ENCODE peak calls at places on chromosome 13, in seven cellular contexts. V is uterus; K is dorsolateral prefrontal cortex; T is DND-41; W is CD8-positive, alpha-beta memory T cell; F is mucosa of descending colon; P is cardiac muscle cell. Y is an unnamed sample.

GRCh38 chr13:94343243-94343585 is 136.3 kb downstream of the DCT start:
- DNase-seq in K (no peak), P (no peak), F (no peak), T (no peak), W (no peak), V (no peak), Y (no peak)

GRCh38 chr13:34913040-34913439 is 29.0 kb upstream of the NBEA start:
- DNase-seq in F (no peak), V (no peak), P (peak; percentile 27), K (no peak), W (no peak), T (peak; percentile 10), Y (peak; percentile 31)

GRCh38 chr13:104740616-104741222 is 1674.5 kb upstream of the SLC10A2 start:
- DNase-seq in K (no peak), F (no peak), T (no peak), W (no peak), V (peak; percentile 27), P (no peak), Y (no peak)

GRCh38 chr13:46143239-46143701 is 38.4 kb upstream of the CPB2 start:
- DNase-seq in F (no peak), T (no peak), P (no peak), W (no peak), K (no peak), V (no peak), Y (no peak)

GRCh38 chr13:84946144-84946543 is 853.1 kb downstream of the SLITRK6 start:
- DNase-seq in P (no peak), W (no peak), T (no peak), F (no peak), V (no peak), K (no peak), Y (no peak)

GRCh38 chr13:45861352-45861751 is 9.8 kb upstream of the SIAH3 start:
- DNase-seq in P (no peak), V (no peak), T (no peak), K (no peak), F (no peak), W (no peak), Y (no peak)

GRCh38 chr13:62643799-62644484 is 1228.3 kb upstream of the PCDH20 start:
- DNase-seq in K (no peak), W (no peak), V (no peak), T (no peak), P (no peak), F (no peak), Y (no peak)

GRCh38 chr13:62687727-62688126 is 1272.1 kb upstream of the PCDH20 start:
- DNase-seq in W (no peak), V (no peak), F (no peak), P (no peak), K (no peak), T (no peak), Y (no peak)

GRCh38 chr13:24644051-24644450 is 36.2 kb upstream of the ATP12A start:
- DNase-seq in P (peak; percentile 83), W (no peak), V (no peak), T (no peak), K (no peak), F (no peak), Y (no peak)

GRCh38 chr13:49936943-49937273 is 768 bp upstream of the SPRYD7 start:
- DNase-seq in K (no peak), P (peak; percentile 11), T (no peak), V (no peak), W (no peak), F (peak; percentile 70), Y (no peak)

GRCh38 chr13:70967564-70967963 is 859.3 kb upstream of the KLHL1 start:
- DNase-seq in K (no peak), W (no peak), P (no peak), T (no peak), F (no peak), V (no peak), Y (no peak)

GRCh38 chr13:96200810-96201209 is 110.9 kb downstream of the HS6ST3 start:
- DNase-seq in K (no peak), W (no peak), F (no peak), V (no peak), P (no peak), T (no peak), Y (no peak)

GRCh38 chr13:43019811-43020210 is 3.6 kb upstream of the DNAJC15 start:
- DNase-seq in K (no peak), W (no peak), F (no peak), P (no peak), V (no peak), T (no peak), Y (no peak)

GRCh38 chr13:27440408-27440807 is 10.0 kb downstream of the MTIF3 start:
- DNase-seq in T (no peak), F (no peak), P (no peak), W (no peak), K (no peak), V (no peak), Y (no peak)

GRCh38 chr13:27442797-27443196 is 7.6 kb downstream of the MTIF3 start:
- DNase-seq in P (no peak), T (no peak), K (no peak), V (no peak), F (no peak), W (no peak), Y (no peak)

GRCh38 chr13:27446986-27447583 is 3.3 kb downstream of the MTIF3 start:
- DNase-seq in T (peak; percentile 79), F (no peak), K (no peak), W (peak; percentile 38), P (no peak), V (no peak), Y (no peak)

GRCh38 chr13:27437126-27437525 is 12.7 kb downstream of the GTF3A start:
- DNase-seq in V (no peak), P (no peak), K (no peak), T (no peak), F (no peak), W (no peak), Y (no peak)

GRCh38 chr13:27442071-27442647 is 8.2 kb downstream of the MTIF3 start:
- DNase-seq in V (no peak), K (no peak), P (no peak), W (peak; percentile 49), F (peak; percentile 71), T (peak; percentile 83), Y (no peak)
- H3K4me3 ChIP-seq in V (no peak overlapping the region), K (no peak overlapping the region), P (no peak overlapping the region), W (peak overlapping the region; percentile 3), F (no peak overlapping the region), T (peak overlapping the region; percentile 49), Y (no peak overlapping the region)

GRCh38 chr13:20972731-20973130 is 70.2 kb upstream of the XPO4 start:
- DNase-seq in W (no peak), P (no peak), V (no peak), K (no peak), F (no peak), T (no peak), Y (no peak)
- H3K4me3 ChIP-seq in W (no peak overlapping the region), P (no peak overlapping the region), V (no peak overlapping the region), K (no peak overlapping the region), F (no peak overlapping the region), T (no peak overlapping the region), Y (no peak overlapping the region)

GRCh38 chr13:112606125-112607001 is 18.4 kb upstream of the TUBGCP3 start:
- DNase-seq in F (peak; percentile 97), P (peak; percentile 95), K (peak; percentile 86), T (peak; percentile 88), W (peak; percentile 74), V (peak; percentile 95), Y (peak; percentile 90)
- H3K4me3 ChIP-seq in F (no peak overlapping the region), P (peak overlapping the region; percentile 42), K (peak overlapping the region; percentile 71), T (peak overlapping the region; percentile 54), W (peak overlapping the region; percentile 43), V (peak overlapping the region; percentile 30), Y (peak overlapping the region; percentile 62)

GRCh38 chr13:41428155-41428554 is 29.2 kb upstream of the RGCC start:
- DNase-seq in K (no peak), F (no peak), T (no peak), W (peak; percentile 27), P (peak; percentile 2), V (no peak), Y (no peak)
- H3K4me3 ChIP-seq in K (peak overlapping the region; percentile 64), F (no peak overlapping the region), T (no peak overlapping the region), W (no peak overlapping the region), P (no peak overlapping the region), V (no peak overlapping the region), Y (no peak overlapping the region)

GRCh38 chr13:111614613-111615012 is 294.2 kb downstream of the TEX29 start:
- DNase-seq in T (no peak), V (no peak), K (no peak), P (no peak), W (no peak), F (no peak), Y (no peak)
- H3K4me3 ChIP-seq in T (no peak overlapping the region), V (no peak overlapping the region), K (no peak overlapping the region), P (no peak overlapping the region), W (no peak overlapping the region), F (no peak overlapping the region), Y (no peak overlapping the region)

DNA sequence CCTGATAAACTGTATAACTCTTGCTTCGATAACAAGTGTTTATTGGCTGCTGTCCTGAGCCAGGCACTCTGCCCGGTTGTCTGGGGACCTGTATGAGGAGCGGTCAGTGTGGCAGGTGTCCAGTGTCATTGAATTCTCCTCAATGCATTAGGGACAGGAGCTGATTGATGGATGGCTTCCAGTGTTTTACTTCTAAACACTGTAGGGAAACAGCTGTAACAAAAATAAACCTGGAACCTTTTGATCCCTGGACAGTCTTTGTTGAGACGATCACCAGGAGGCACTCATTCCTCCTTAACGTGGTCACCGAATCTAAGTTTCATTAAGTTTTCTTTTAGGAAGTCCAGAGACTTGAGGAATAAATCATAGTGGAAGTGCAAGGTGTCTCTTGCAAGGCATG is 17.9 kb downstream of the UBAC2 start:
- DNase-seq in K (no peak), W (no peak), T (no peak), F (no peak), V (no peak), P (no peak), Y (no peak)
- H3K4me3 ChIP-seq in K (no peak overlapping the region), W (peak overlapping the region; percentile 59), T (no peak overlapping the region), F (no peak overlapping the region), V (no peak overlapping the region), P (no peak overlapping the region), Y (no peak overlapping the region)

GRCh38 chr13:44374348-44374712 is 706 bp downstream of the SERP2 start:
- DNase-seq in P (no peak), W (no peak), F (no peak), T (no peak), V (no peak), K (no peak), Y (no peak)
- H3K4me3 ChIP-seq in P (peak overlapping the region; percentile 41), W (no peak overlapping the region), F (no peak overlapping the region), T (no peak overlapping the region), V (peak overlapping the region; percentile 45), K (peak overlapping the region; percentile 78), Y (no peak overlapping the region)

GRCh38 chr13:33017410-33017929 is 1.2 kb downstream of the KL start:
- DNase-seq in F (peak; percentile 54), W (peak; percentile 24), P (peak; percentile 85), T (no peak), V (peak; percentile 18), K (no peak), Y (peak; percentile 43)
- H3K4me3 ChIP-seq in F (no peak overlapping the region), W (no peak overlapping the region), P (peak overlapping the region; percentile 15), T (no peak overlapping the region), V (peak overlapping the region; percentile 19), K (peak overlapping the region; percentile 69), Y (no peak overlapping the region)